ENCODE peak calls at places on chromosomes 2 and 18, in seven cellular contexts. Q is EH, G is B cell, U is NCI-H510A treated with DMSO at 0.1 percent for 48 hours, R is substantia nigra, S is M059J, C is AG09309. W is an unnamed sample.

GRCh38 chr2:161250864-161251436 is 57.3 kb upstream of the PSMD14 start:
- DNase-seq in Q (peak; percentile 45), U (peak; percentile 47), R (no peak), G (peak; percentile 21), S (peak; percentile 74), C (no peak), W (no peak)

GRCh38 chr2:191459158-191459557 is 214.0 kb downstream of the MYO1B start:
- DNase-seq in U (no peak), Q (no peak), R (no peak), G (no peak), C (no peak), S (no peak), W (no peak)

GRCh38 chr2:176817061-176817565 is 395.5 kb upstream of the HNRNPA3 start:
- DNase-seq in Q (no peak), C (no peak), U (peak; percentile 78), G (no peak), R (no peak), S (no peak), W (no peak)

GRCh38 chr2:65081232-65081685 is 25.0 kb downstream of the CEP68 start:
- DNase-seq in R (no peak), G (no peak), U (no peak), Q (no peak), C (no peak), S (no peak), W (no peak)

GRCh38 chr2:22999951-23000350 is 385.0 kb upstream of the KLHL29 start:
- DNase-seq in G (no peak), S (peak; percentile 6), C (no peak), U (no peak), R (no peak), Q (no peak), W (no peak)

GRCh38 chr2:58106896-58107295 is 60.3 kb downstream of the VRK2 start:
- DNase-seq in S (no peak), U (no peak), Q (peak; percentile 21), R (no peak), G (no peak), C (no peak), W (no peak)

GRCh38 chr18:48819276-48819675 is 131.5 kb downstream of the SMAD7 start:
- DNase-seq in G (no peak), U (no peak), C (no peak), Q (no peak), S (no peak), R (no peak), W (no peak)

GRCh38 chr2:61493523-61493942 is 22.6 kb upstream of the USP34 start:
- DNase-seq in U (no peak), G (no peak), C (no peak), R (no peak), S (peak; percentile 52), Q (peak; percentile 46), W (no peak)

GRCh38 chr2:45765847-45766254 is 114.4 kb downstream of the PRKCE start:
- DNase-seq in C (no peak), S (no peak), G (no peak), R (no peak), Q (no peak), U (no peak), W (no peak)

GRCh38 chr2:80549901-80550300 is 245.3 kb upstream of the LRRTM1 start:
- DNase-seq in Q (no peak), G (no peak), C (no peak), R (no peak), U (no peak), S (no peak), W (no peak)

GRCh38 chr18:68428666-68429065 is 286.2 kb downstream of the TMX3 start:
- DNase-seq in Q (no peak), G (no peak), C (no peak), S (peak; percentile 49), R (no peak), U (no peak), W (no peak)

GRCh38 chr2:104826016-104826415 is 27.9 kb upstream of the POU3F3 start:
- DNase-seq in C (no peak), U (no peak), R (no peak), S (no peak), Q (no peak), G (no peak), W (no peak)

GRCh38 chr2:108594982-108595464 is 60.8 kb downstream of the LIMS1 start:
- DNase-seq in U (no peak), C (no peak), R (no peak), Q (peak; percentile 99), G (no peak), S (peak; percentile 98), W (peak; percentile 91)

GRCh38 chr2:236562434-236562833 is 7.2 kb upstream of the ACKR3 start:
- DNase-seq in G (no peak), Q (peak; percentile 20), R (no peak), S (no peak), C (no peak), U (no peak), W (no peak)

GRCh38 chr2:98757904-98758421 is 27.0 kb upstream of the MGAT4A start:
- DNase-seq in U (no peak), C (peak; percentile 73), S (peak; percentile 92), Q (peak; percentile 92), G (peak; percentile 71), R (peak; percentile 44), W (peak; percentile 83)

GRCh38 chr2:101432411-101433181 is 42.3 kb downstream of the RFX8 start:
- DNase-seq in U (no peak), R (no peak), G (no peak), C (no peak), Q (peak; percentile 59), S (peak; percentile 68), W (no peak)

GRCh38 chr2:45776160-45776955 is 124.9 kb downstream of the PRKCE start:
- DNase-seq in G (no peak), R (no peak), Q (peak; percentile 69), U (no peak), S (peak; percentile 17), C (no peak), W (no peak)

GRCh38 chr2:235768606-235769005 is 274.8 kb downstream of the AGAP1 start:
- DNase-seq in R (no peak), G (no peak), S (no peak), C (no peak), Q (no peak), U (no peak), W (no peak)

GRCh38 chr18:55152801-55153200 is 193.5 kb upstream of the CCDC68 start:
- DNase-seq in R (no peak), Q (peak; percentile 71), S (peak; percentile 65), G (no peak), U (no peak), C (no peak), W (no peak)

GRCh38 chr2:171673928-171674327 is 13.3 kb upstream of the DYNC1I2 start:
- DNase-seq in C (no peak), Q (no peak), S (no peak), G (no peak), U (no peak), R (no peak), W (no peak)

GRCh38 chr18:66141716-66142115 is 390.9 kb downstream of the CDH7 start:
- DNase-seq in G (no peak), Q (no peak), S (no peak), R (no peak), C (no peak), U (no peak), W (no peak)

GRCh38 chr2:239353697-239354096 is 47.1 kb downstream of the HDAC4 start:
- DNase-seq in U (no peak), R (no peak), S (no peak), G (no peak), C (no peak), Q (no peak), W (no peak)

GRCh38 chr2:237867465-237867864 is 8.0 kb downstream of the RAMP1 start:
- DNase-seq in S (no peak), C (no peak), R (no peak), G (peak; percentile 11), Q (no peak), U (no peak), W (no peak)

GRCh38 chr2:9703701-9704221 is 73.0 kb upstream of the YWHAQ start:
- DNase-seq in S (peak; percentile 98), U (no peak), Q (peak; percentile 84), G (no peak), C (peak; percentile 27), R (no peak), W (peak; percentile 85)

GRCh38 chr2:219486424-219486959 is 12.2 kb upstream of the GMPPA start:
- DNase-seq in Q (no peak), U (peak; percentile 43), C (no peak), R (no peak), S (no peak), G (no peak), W (no peak)

GRCh38 chr18:40687401-40687800 is 1267.6 kb upstream of the PIK3C3 start:
- DNase-seq in R (no peak), C (no peak), U (no peak), G (no peak), Q (no peak), S (peak; percentile 59), W (no peak)